ENCODE peak calls at places on chromosomes 11 and 22, in eight cellular contexts. P, C, K, Y, S, I, E and D are unnamed samples.
A peak's percentile ranks its signal among the peaks of the same experiment; 100 is the strongest.

GRCh38 chr11:48879256-48879655 is 104.4 kb downstream of the TRIM51G start:
- DNase-seq in P (no peak), C (no peak), K (no peak), Y (no peak), S (no peak), I (no peak), E (no peak), D (no peak)

GRCh38 chr22:32967285-32968101 is 90.7 kb downstream of the SYN3 start:
- DNase-seq in P (no peak), C (no peak), K (no peak), Y (no peak), S (no peak), I (no peak), E (peak; percentile 93), D (no peak)

GRCh38 chr11:64296236-64296635 is 3.9 kb upstream of the CATSPERZ start:
- DNase-seq in P (no peak), C (no peak), K (no peak), Y (no peak), S (no peak), I (no peak), E (no peak), D (no peak)

GRCh38 chr11:131246589-131247164 is 123.7 kb upstream of the NTM start:
- DNase-seq in P (no peak), C (no peak), K (peak; percentile 90), Y (no peak), S (no peak), I (peak; percentile 25), E (peak; percentile 4), D (peak; percentile 41)

GRCh38 chr22:48492371-48493320 is 1335.0 kb downstream of the BRD1 start:
- DNase-seq in P (peak; percentile 78), C (peak; percentile 48), K (peak; percentile 70), Y (peak; percentile 66), S (peak; percentile 1), I (peak; percentile 68), E (peak; percentile 50), D (peak; percentile 66)

GRCh38 chr11:66880484-66881211 is 23.8 kb downstream of the LRFN4 start:
- DNase-seq in P (no peak), C (no peak), K (no peak), Y (no peak), S (no peak), I (no peak), E (no peak), D (no peak)

GRCh38 chr11:18669211-18669593 is 29.4 kb upstream of the TMEM86A start:
- DNase-seq in P (no peak), C (peak; percentile 46), K (no peak), Y (no peak), S (no peak), I (no peak), E (no peak), D (peak; percentile 24)

GRCh38 chr22:37571258-37571991 is 8.5 kb downstream of the LGALS2 start:
- DNase-seq in P (peak; percentile 62), C (peak; percentile 63), K (no peak), Y (no peak), S (no peak), I (no peak), E (no peak), D (peak; percentile 39)

GRCh38 chr22:32534252-32535215 is 59.9 kb downstream of the FBXO7 start:
- DNase-seq in P (no peak), C (no peak), K (no peak), Y (no peak), S (no peak), I (no peak), E (peak; percentile 87), D (no peak)

GRCh38 chr11:65355013-65355775 is 643 bp downstream of the TIGD3 start:
- DNase-seq in P (peak; percentile 37), C (no peak), K (peak; percentile 71), Y (no peak), S (no peak), I (peak; percentile 87), E (peak; percentile 15), D (peak; percentile 82)

GRCh38 chr22:25933158-25933788 is 191.3 kb downstream of the MYO18B start:
- DNase-seq in P (no peak), C (no peak), K (no peak), Y (no peak), S (no peak), I (no peak), E (no peak), D (no peak)

GRCh38 chr11:68016904-68017817 is 7.0 kb downstream of the ALDH3B1 start:
- DNase-seq in P (no peak), C (no peak), K (no peak), Y (no peak), S (no peak), I (no peak), E (peak; percentile 94), D (no peak)

GRCh38 chr22:42207918-42208317 is 62.5 kb downstream of the TCF20 start:
- DNase-seq in P (no peak), C (no peak), K (no peak), Y (no peak), S (no peak), I (no peak), E (no peak), D (no peak)

GRCh38 chr22:42196454-42196853 is 65.8 kb upstream of the CYP2D6 start:
- DNase-seq in P (no peak), C (no peak), K (no peak), Y (no peak), S (no peak), I (no peak), E (no peak), D (no peak)

GRCh38 chr22:42203609-42204008 is 66.8 kb downstream of the TCF20 start:
- DNase-seq in P (no peak), C (no peak), K (no peak), Y (no peak), S (no peak), I (no peak), E (no peak), D (no peak)

GRCh38 chr22:42202669-42203068 is 67.8 kb downstream of the TCF20 start:
- DNase-seq in P (no peak), C (no peak), K (no peak), Y (no peak), S (no peak), I (no peak), E (no peak), D (peak; percentile 78)

GRCh38 chr22:42202048-42202447 is 68.4 kb downstream of the TCF20 start:
- DNase-seq in P (no peak), C (no peak), K (no peak), Y (no peak), S (no peak), I (no peak), E (no peak), D (peak; percentile 59)
- TF ChIP-seq MAX in P (no peak), C (no peak), K (no peak), Y (no peak), S (no peak), I (no peak), E (no peak), D (no peak)

GRCh38 chr22:35023692-35024363 is 42.1 kb upstream of the ISX start:
- DNase-seq in P (peak; percentile 27), C (peak; percentile 28), K (peak; percentile 99), Y (no peak), S (no peak), I (peak; percentile 71), E (no peak), D (peak; percentile 70)
- TF ChIP-seq CTCF in P (peak; percentile 53), C (peak; percentile 97), K (peak; percentile 92), Y (peak; percentile 81), S (peak; percentile 92), I (peak; percentile 74), E (peak; percentile 85), D (peak; percentile 96)

DNA sequence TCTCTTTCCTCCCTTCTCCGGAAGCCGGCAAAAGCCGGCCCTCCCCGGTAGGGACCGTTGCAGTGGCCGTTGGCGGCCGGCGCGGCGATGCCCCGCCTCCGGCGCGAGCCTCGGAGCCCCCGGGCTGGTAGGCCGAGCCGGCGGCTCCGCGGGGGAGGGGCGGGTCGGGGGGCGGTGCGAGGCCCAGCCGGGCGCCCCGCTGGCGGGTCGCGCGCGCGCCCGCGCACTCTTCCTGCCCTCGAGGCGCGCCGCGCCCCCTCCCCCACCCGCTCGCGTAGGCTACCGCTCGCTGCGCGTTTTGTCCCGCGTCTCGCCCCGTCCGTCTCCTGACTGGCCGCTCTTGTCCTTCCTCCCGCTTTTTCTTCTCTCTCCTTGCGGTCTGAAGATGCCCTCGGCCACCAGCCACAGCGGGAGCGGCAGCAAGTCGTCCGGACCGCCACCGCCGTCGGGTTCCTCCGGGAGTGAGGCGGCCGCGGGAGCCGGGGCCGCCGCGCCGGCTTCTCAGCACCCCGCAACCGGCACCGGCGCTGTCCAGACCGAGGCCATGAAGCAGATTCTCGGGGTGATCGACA is 591 bp downstream of the CAPRIN1 start:
- DNase-seq in P (peak; percentile 86), C (peak; percentile 64), K (peak; percentile 91), Y (peak; percentile 86), S (no peak), I (peak; percentile 92), E (peak; percentile 70), D (peak; percentile 92)
- TF ChIP-seq POLR2A in P (peak; percentile 56), C (peak; percentile 19), K (peak; percentile 64), Y (peak; percentile 73), S (peak; percentile 53), I (no peak), E (peak; percentile 70), D (peak; percentile 73)

DNA sequence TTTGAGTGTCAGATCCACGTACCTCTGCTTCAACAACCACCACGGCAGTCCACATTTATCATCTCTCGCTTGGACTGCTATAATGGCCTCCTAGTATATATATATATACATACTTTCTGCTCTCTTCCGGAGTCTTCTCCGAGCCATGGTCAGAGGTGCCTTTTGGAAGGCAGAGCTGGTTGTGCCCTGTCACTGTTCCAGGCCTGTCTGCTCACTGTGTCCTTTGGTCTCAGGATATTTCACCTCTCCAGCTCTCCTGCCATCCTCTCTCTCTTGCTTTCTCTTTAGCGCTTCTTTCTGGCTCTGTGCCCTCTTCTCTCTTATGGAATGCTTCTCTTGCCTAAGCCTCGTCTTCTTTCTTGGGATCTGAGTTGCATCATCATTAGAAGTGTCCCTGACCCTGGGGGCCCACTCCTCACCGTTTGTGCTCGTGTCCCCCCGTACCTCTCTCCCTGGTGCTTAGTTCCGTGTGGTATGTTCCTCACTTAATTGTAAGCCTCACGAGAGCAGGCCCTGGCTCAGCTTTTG is 86.1 kb upstream of the RASSF10 start:
- DNase-seq in P (no peak), C (no peak), K (no peak), Y (no peak), S (no peak), I (no peak), E (no peak), D (no peak)
- TF ChIP-seq MAX in P (no peak), C (no peak), K (no peak), Y (no peak), S (no peak), I (no peak), E (no peak), D (no peak)

GRCh38 chr11:124682443-124682842 is 8.7 kb downstream of the SPA17 start:
- DNase-seq in P (no peak), C (no peak), K (no peak), Y (no peak), S (no peak), I (no peak), E (no peak), D (no peak)
- TF ChIP-seq CTCF in P (no peak), C (no peak), K (no peak), Y (no peak), S (no peak), I (no peak), E (no peak), D (no peak)